ENCODE peak calls at places on chromosomes 6 and 20, in six cellular contexts. H, Z, M, D, L and Q are unnamed samples.

GRCh38 chr6:37699138-37699766 is 1.6 kb upstream of the MDGA1 start:
- DNase-seq in H (no peak), Z (no peak), M (no peak), D (no peak), L (no peak), Q (no peak)

GRCh38 chr6:39812496-39812852 is 20.3 kb downstream of the DAAM2 start:
- DNase-seq in H (no peak), Z (no peak), M (no peak), D (no peak), L (no peak), Q (no peak)

GRCh38 chr20:4083103-4083864 is 67.9 kb upstream of the RNF24 start:
- DNase-seq in H (no peak), Z (no peak), M (no peak), D (no peak), L (no peak), Q (no peak)

GRCh38 chr6:13952101-13952500 is 27.3 kb downstream of the RNF182 start:
- DNase-seq in H (no peak), Z (no peak), M (no peak), D (no peak), L (no peak), Q (no peak)

GRCh38 chr20:5714261-5715041 is 35.8 kb upstream of the SHLD1 start:
- DNase-seq in H (no peak), Z (peak; percentile 24), M (no peak), D (peak; percentile 29), L (peak; percentile 26), Q (peak; percentile 85)

GRCh38 chr6:155782320-155782730 is 326.7 kb upstream of the NOX3 start:
- DNase-seq in H (no peak), Z (peak; percentile 99), M (peak; percentile 63), D (no peak), L (no peak), Q (peak; percentile 81)

GRCh38 chr6:75290558-75290957 is 6.0 kb upstream of the TMEM30A start:
- DNase-seq in H (no peak), Z (no peak), M (no peak), D (no peak), L (no peak), Q (no peak)

GRCh38 chr20:50303573-50304500 is 113.2 kb downstream of the CEBPB start:
- DNase-seq in H (no peak), Z (peak; percentile 85), M (no peak), D (peak; percentile 20), L (no peak), Q (peak; percentile 91)

GRCh38 chr6:170156448-170157375 is 134.2 kb downstream of the DLL1 start:
- DNase-seq in H (no peak), Z (no peak), M (no peak), D (no peak), L (no peak), Q (no peak)

GRCh38 chr6:6545616-6546317 is 42.8 kb upstream of the LY86 start:
- DNase-seq in H (no peak), Z (no peak), M (no peak), D (no peak), L (no peak), Q (peak; percentile 1)
- H3K9ac ChIP-seq in H (peak overlapping the region; percentile 44), Z (no peak overlapping the region), M (no peak overlapping the region), D (no peak overlapping the region), L (peak overlapping the region; percentile 81), Q (peak overlapping the region; percentile 61)

GRCh38 chr6:143615785-143616184 is 62.0 kb upstream of the PHACTR2 start:
- DNase-seq in H (no peak), Z (no peak), M (no peak), D (no peak), L (no peak), Q (no peak)
- H3K4me2 ChIP-seq in H (no peak overlapping the region), Z (no peak overlapping the region), M (no peak overlapping the region), D (no peak overlapping the region), L (no peak overlapping the region), Q (no peak overlapping the region)

GRCh38 chr6:137766596-137767370 is 100.3 kb upstream of the TNFAIP3 start:
- DNase-seq in H (no peak), Z (no peak), M (peak; percentile 91), D (no peak), L (no peak), Q (peak; percentile 28)
- H4K91ac ChIP-seq in H (no peak overlapping the region), Z (no peak overlapping the region), M (no peak overlapping the region), D (no peak overlapping the region), L (no peak overlapping the region), Q (peak overlapping the region; percentile 47)

GRCh38 chr6:10957414-10957886 is 70.6 kb downstream of the SYCP2L start:
- DNase-seq in H (no peak), Z (no peak), M (no peak), D (no peak), L (no peak), Q (no peak)
- H3K9ac ChIP-seq in H (no peak overlapping the region), Z (no peak overlapping the region), M (no peak overlapping the region), D (no peak overlapping the region), L (no peak overlapping the region), Q (no peak overlapping the region)

GRCh38 chr6:33692760-33693158 is 18.7 kb downstream of the UQCC2 start:
- DNase-seq in H (no peak), Z (peak; percentile 7), M (no peak), D (no peak), L (no peak), Q (peak; percentile 64)
- H3K4me2 ChIP-seq in H (no peak overlapping the region), Z (no peak overlapping the region), M (no peak overlapping the region), D (no peak overlapping the region), L (no peak overlapping the region), Q (no peak overlapping the region)

DNA sequence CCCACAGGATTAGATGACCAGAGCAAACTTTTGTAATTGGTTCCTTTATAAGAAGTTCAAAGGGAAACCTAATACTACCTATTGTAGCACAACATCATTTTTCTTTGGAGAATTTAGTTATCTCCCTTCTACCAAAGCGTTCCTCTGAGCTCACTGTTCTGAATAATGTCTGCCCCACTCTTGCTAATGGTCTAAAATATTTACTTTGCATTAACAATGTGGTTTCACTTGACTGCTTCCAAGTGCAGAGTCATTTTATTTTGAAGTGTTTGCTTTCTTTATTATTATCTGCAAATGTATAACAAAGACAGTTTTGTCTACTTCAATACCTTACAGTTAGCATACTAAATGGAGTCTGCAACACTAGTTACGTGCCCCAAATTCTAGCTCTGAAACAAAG is 15.0 kb downstream of the TRAPPC3L start:
- DNase-seq in H (no peak), Z (peak; percentile 79), M (no peak), D (no peak), L (no peak), Q (peak; percentile 55)
- H4K91ac ChIP-seq in H (no peak overlapping the region), Z (no peak overlapping the region), M (no peak overlapping the region), D (no peak overlapping the region), L (no peak overlapping the region), Q (no peak overlapping the region)